ENCODE peak calls at places on chromosomes 5 and 9, in six cellular contexts. One of them, this sample, is unnamed.

GRCh38 chr5:153658151-153658550 is 167.7 kb downstream of the GRIA1 start:
- DNase-seq in neural progenitor cell: peak; percentile 71
- DNase-seq in fibroblast of mammary gland: no peak
- DNase-seq in breast epithelium: no peak
- DNase-seq in Jurkat, Clone E6-1: no peak
- DNase-seq in ovary: no peak
- DNase-seq in this sample: no peak

GRCh38 chr5:75656311-75657003 is 45.2 kb downstream of the ANKDD1B start:
- DNase-seq in neural progenitor cell: no peak
- DNase-seq in fibroblast of mammary gland: peak; percentile 43
- DNase-seq in breast epithelium: no peak
- DNase-seq in Jurkat, Clone E6-1: no peak
- DNase-seq in ovary: peak; percentile 31
- DNase-seq in this sample: no peak

GRCh38 chr9:3006917-3007316 is 163.0 kb upstream of the PUM3 start:
- DNase-seq in neural progenitor cell: no peak
- DNase-seq in fibroblast of mammary gland: no peak
- DNase-seq in breast epithelium: no peak
- DNase-seq in Jurkat, Clone E6-1: no peak
- DNase-seq in ovary: no peak
- DNase-seq in this sample: no peak

GRCh38 chr5:35781181-35781580 is 75.5 kb upstream of the IL7R start:
- DNase-seq in neural progenitor cell: no peak
- DNase-seq in fibroblast of mammary gland: no peak
- DNase-seq in breast epithelium: no peak
- DNase-seq in Jurkat, Clone E6-1: no peak
- DNase-seq in ovary: no peak
- DNase-seq in this sample: no peak

GRCh38 chr9:70947086-70947485 is 174.3 kb downstream of the TRPM3 start:
- DNase-seq in neural progenitor cell: no peak
- DNase-seq in fibroblast of mammary gland: peak; percentile 42
- DNase-seq in breast epithelium: no peak
- DNase-seq in Jurkat, Clone E6-1: no peak
- DNase-seq in ovary: no peak
- DNase-seq in this sample: no peak

GRCh38 chr9:69715096-69715495 is 42.9 kb upstream of the APBA1 start:
- DNase-seq in neural progenitor cell: no peak
- DNase-seq in fibroblast of mammary gland: no peak
- DNase-seq in breast epithelium: no peak
- DNase-seq in Jurkat, Clone E6-1: no peak
- DNase-seq in ovary: no peak
- DNase-seq in this sample: no peak

GRCh38 chr9:123834907-123835562 is 94.9 kb downstream of the DENND1A start:
- DNase-seq in neural progenitor cell: peak; percentile 26
- DNase-seq in fibroblast of mammary gland: no peak
- DNase-seq in breast epithelium: no peak
- DNase-seq in Jurkat, Clone E6-1: peak; percentile 14
- DNase-seq in ovary: no peak
- DNase-seq in this sample: no peak

GRCh38 chr9:21081999-21082398 is 4.3 kb upstream of the IFNB1 start:
- DNase-seq in neural progenitor cell: no peak
- DNase-seq in fibroblast of mammary gland: no peak
- DNase-seq in breast epithelium: no peak
- DNase-seq in Jurkat, Clone E6-1: peak; percentile 88
- DNase-seq in ovary: no peak
- DNase-seq in this sample: no peak

GRCh38 chr5:170347022-170347421 is 42.1 kb downstream of the KCNMB1 start:
- DNase-seq in neural progenitor cell: no peak
- DNase-seq in fibroblast of mammary gland: no peak
- DNase-seq in breast epithelium: no peak
- DNase-seq in Jurkat, Clone E6-1: no peak
- DNase-seq in ovary: no peak
- DNase-seq in this sample: no peak

GRCh38 chr9:120713257-120714087 is 798 bp downstream of the MEGF9 start:
- DNase-seq in neural progenitor cell: peak; percentile 18
- DNase-seq in fibroblast of mammary gland: no peak
- DNase-seq in breast epithelium: no peak
- DNase-seq in Jurkat, Clone E6-1: no peak
- DNase-seq in ovary: peak; percentile 62
- DNase-seq in this sample: peak; percentile 75

GRCh38 chr9:120712539-120713031 is 1.7 kb downstream of the MEGF9 start:
- DNase-seq in neural progenitor cell: peak; percentile 16
- DNase-seq in fibroblast of mammary gland: no peak
- DNase-seq in breast epithelium: no peak
- DNase-seq in Jurkat, Clone E6-1: no peak
- DNase-seq in ovary: no peak
- DNase-seq in this sample: no peak

GRCh38 chr9:120710110-120710981 is 3.9 kb downstream of the MEGF9 start:
- DNase-seq in neural progenitor cell: peak; percentile 28
- DNase-seq in fibroblast of mammary gland: peak; percentile 67
- DNase-seq in breast epithelium: no peak
- DNase-seq in Jurkat, Clone E6-1: no peak
- DNase-seq in ovary: no peak
- DNase-seq in this sample: no peak

GRCh38 chr9:120711841-120712538 is 2.3 kb downstream of the MEGF9 start:
- DNase-seq in neural progenitor cell: no peak
- DNase-seq in fibroblast of mammary gland: peak; percentile 30
- DNase-seq in breast epithelium: no peak
- DNase-seq in Jurkat, Clone E6-1: no peak
- DNase-seq in ovary: no peak
- DNase-seq in this sample: no peak

DNA sequence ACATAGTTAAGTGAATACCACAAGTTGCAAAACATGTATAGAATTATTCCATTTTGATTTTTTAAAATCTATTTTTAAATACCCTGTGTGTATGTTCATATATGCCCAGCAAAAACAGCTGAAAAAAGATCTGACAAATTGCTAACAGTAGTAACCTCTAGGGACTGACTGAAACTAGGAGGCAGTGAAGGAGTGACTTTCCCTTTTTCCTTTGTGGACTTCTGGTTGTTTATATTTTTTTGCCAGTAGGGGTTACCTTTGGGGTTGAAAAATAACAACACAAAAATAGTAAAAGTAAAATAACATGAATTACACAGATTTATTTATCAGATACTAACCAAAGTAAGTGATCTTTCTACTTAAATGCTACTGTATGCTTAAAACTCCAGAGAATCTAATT is 2.9 kb downstream of the MEGF9 start:
- DNase-seq in neural progenitor cell: no peak
- DNase-seq in fibroblast of mammary gland: peak; percentile 19
- DNase-seq in breast epithelium: no peak
- DNase-seq in Jurkat, Clone E6-1: no peak
- DNase-seq in ovary: no peak
- DNase-seq in this sample: no peak
- H3K4me3 ChIP-seq in neural progenitor cell: no peak overlapping the region
- H3K4me3 ChIP-seq in fibroblast of mammary gland: no peak overlapping the region
- H3K4me3 ChIP-seq in breast epithelium: no peak overlapping the region
- H3K4me3 ChIP-seq in Jurkat, Clone E6-1: no peak overlapping the region
- H3K4me3 ChIP-seq in ovary: no peak overlapping the region
- H3K4me3 ChIP-seq in this sample: peak overlapping the region; percentile 84

GRCh38 chr5:159415301-159415937 is 85.1 kb upstream of the IL12B start:
- DNase-seq in neural progenitor cell: no peak
- DNase-seq in fibroblast of mammary gland: peak; percentile 25
- DNase-seq in breast epithelium: no peak
- DNase-seq in Jurkat, Clone E6-1: no peak
- DNase-seq in ovary: no peak
- DNase-seq in this sample: no peak
- H3K4me3 ChIP-seq in neural progenitor cell: no peak overlapping the region
- H3K4me3 ChIP-seq in fibroblast of mammary gland: no peak overlapping the region
- H3K4me3 ChIP-seq in breast epithelium: peak overlapping the region; percentile 20
- H3K4me3 ChIP-seq in Jurkat, Clone E6-1: no peak overlapping the region
- H3K4me3 ChIP-seq in ovary: no peak overlapping the region
- H3K4me3 ChIP-seq in this sample: no peak overlapping the region

DNA sequence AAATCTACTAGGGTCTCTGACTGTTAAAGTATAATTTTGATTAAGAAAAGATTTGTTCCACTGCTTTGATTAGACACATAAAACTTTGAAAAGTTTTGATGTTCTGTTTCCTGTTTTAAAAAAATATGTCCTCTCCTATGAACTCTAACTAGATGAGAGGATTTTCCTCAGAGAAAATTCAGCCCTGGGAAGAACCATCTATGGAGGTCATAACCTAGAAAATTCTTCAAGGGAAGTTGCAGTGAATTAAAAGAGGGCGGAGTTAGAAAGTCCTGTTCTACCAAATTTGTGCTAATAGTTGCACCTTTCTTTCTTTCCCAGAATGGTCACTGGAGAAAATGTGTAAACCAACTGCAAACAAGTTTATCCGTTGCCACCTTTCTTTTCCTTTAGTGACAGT is 27.7 kb downstream of the PIK3R1 start:
- DNase-seq in neural progenitor cell: no peak
- DNase-seq in fibroblast of mammary gland: no peak
- DNase-seq in breast epithelium: no peak
- DNase-seq in Jurkat, Clone E6-1: no peak
- DNase-seq in ovary: no peak
- DNase-seq in this sample: no peak
- H3K4me3 ChIP-seq in neural progenitor cell: no peak overlapping the region
- H3K4me3 ChIP-seq in fibroblast of mammary gland: no peak overlapping the region
- H3K4me3 ChIP-seq in breast epithelium: no peak overlapping the region
- H3K4me3 ChIP-seq in Jurkat, Clone E6-1: no peak overlapping the region
- H3K4me3 ChIP-seq in ovary: no peak overlapping the region
- H3K4me3 ChIP-seq in this sample: no peak overlapping the region

GRCh38 chr5:148172377-148172776 is 4.0 kb downstream of the SPINK14 start:
- DNase-seq in neural progenitor cell: no peak
- DNase-seq in fibroblast of mammary gland: no peak
- DNase-seq in breast epithelium: no peak
- DNase-seq in Jurkat, Clone E6-1: no peak
- DNase-seq in ovary: no peak
- DNase-seq in this sample: no peak
- H3K4me3 ChIP-seq in neural progenitor cell: no peak overlapping the region
- H3K4me3 ChIP-seq in fibroblast of mammary gland: no peak overlapping the region
- H3K4me3 ChIP-seq in breast epithelium: no peak overlapping the region
- H3K4me3 ChIP-seq in Jurkat, Clone E6-1: no peak overlapping the region
- H3K4me3 ChIP-seq in ovary: no peak overlapping the region
- H3K4me3 ChIP-seq in this sample: no peak overlapping the region

DNA sequence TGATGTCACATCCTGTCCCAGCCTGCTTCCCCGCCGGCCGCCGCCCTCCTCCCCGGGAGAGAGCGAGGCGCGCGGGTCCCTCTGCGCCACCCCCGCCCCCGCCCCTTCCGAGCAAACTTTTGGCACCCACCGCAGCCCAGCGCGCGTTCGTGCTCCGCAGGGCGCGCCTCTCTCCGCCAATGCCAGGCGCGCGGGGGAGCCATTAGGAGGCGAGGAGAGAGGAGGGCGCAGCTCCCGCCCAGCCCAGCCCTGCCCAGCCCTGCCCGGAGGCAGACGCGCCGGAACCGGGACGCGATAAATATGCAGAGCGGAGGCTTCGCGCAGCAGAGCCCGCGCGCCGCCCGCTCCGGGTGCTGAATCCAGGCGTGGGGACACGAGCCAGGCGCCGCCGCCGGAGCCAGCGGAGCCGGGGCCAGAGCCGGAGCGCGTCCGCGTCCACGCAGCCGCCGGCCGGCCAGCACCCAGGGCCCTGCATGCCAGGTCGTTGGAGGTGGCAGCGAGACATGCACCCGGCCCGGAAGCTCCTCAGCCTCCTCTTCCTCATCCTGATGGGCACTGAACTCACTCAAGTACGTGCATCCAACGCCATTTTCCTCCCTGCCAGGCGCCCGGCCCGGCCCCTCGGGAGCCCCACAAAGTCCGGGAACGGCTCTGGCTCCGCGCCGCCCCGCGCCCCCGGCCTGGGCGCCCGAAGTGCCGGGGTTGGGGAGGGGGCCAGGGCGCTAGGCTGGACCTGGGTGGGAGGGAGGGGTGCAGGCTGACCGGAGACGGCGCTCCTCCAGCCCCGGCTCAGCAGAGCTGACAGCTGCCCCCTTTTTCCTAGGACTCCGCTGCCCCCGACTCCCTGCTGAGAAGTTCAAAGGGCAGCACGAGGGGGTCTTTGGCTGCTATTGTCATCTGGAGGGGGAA is 12.0 kb upstream of the OLFM1 start:
- DNase-seq in neural progenitor cell: peak; percentile 80
- DNase-seq in fibroblast of mammary gland: peak; percentile 17
- DNase-seq in breast epithelium: peak; percentile 54
- DNase-seq in Jurkat, Clone E6-1: no peak
- DNase-seq in ovary: peak; percentile 60
- DNase-seq in this sample: peak; percentile 82
- H3K4me3 ChIP-seq in neural progenitor cell: peak overlapping the region; percentile 74
- H3K4me3 ChIP-seq in fibroblast of mammary gland: no peak overlapping the region
- H3K4me3 ChIP-seq in breast epithelium: peak overlapping the region; percentile 65
- H3K4me3 ChIP-seq in Jurkat, Clone E6-1: no peak overlapping the region
- H3K4me3 ChIP-seq in ovary: peak overlapping the region; percentile 30
- H3K4me3 ChIP-seq in this sample: peak overlapping the region; percentile 60

GRCh38 chr5:180332051-180332517 is 21.1 kb downstream of the GFPT2 start:
- DNase-seq in neural progenitor cell: peak; percentile 80
- DNase-seq in fibroblast of mammary gland: peak; percentile 57
- DNase-seq in breast epithelium: no peak
- DNase-seq in Jurkat, Clone E6-1: no peak
- DNase-seq in ovary: no peak
- DNase-seq in this sample: no peak
- H3K4me3 ChIP-seq in neural progenitor cell: peak overlapping the region; percentile 13
- H3K4me3 ChIP-seq in fibroblast of mammary gland: no peak overlapping the region
- H3K4me3 ChIP-seq in breast epithelium: no peak overlapping the region
- H3K4me3 ChIP-seq in Jurkat, Clone E6-1: no peak overlapping the region
- H3K4me3 ChIP-seq in ovary: no peak overlapping the region
- H3K4me3 ChIP-seq in this sample: no peak overlapping the region

DNA sequence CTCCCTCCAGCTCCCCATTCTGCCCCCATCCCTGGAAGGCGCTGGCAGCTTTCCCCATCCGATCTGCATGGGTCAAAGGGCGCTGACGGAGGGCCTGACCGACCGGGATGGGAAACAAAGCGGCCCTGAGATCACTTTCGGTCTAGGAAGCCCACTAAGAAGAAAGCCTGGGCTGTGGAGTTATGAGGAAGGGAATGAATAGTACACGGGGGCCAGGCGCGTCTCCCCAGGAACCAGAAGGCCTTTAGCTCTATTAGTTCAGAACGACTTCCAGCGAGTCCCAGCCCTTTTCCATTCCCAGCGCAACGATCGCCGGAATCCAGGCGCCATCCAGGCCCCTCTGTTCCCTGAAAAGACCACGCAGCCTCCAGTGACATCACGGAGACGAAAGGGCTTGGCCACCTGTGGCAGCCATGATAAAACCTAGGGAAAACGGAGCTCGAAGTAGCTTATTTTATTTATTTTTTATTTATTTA is 70.1 kb upstream of the CCDC180 start:
- DNase-seq in neural progenitor cell: peak; percentile 57
- DNase-seq in fibroblast of mammary gland: no peak
- DNase-seq in breast epithelium: no peak
- DNase-seq in Jurkat, Clone E6-1: no peak
- DNase-seq in ovary: peak; percentile 28
- DNase-seq in this sample: no peak
- H3K4me3 ChIP-seq in neural progenitor cell: peak overlapping the region; percentile 51
- H3K4me3 ChIP-seq in fibroblast of mammary gland: peak overlapping the region; percentile 75
- H3K4me3 ChIP-seq in breast epithelium: peak overlapping the region; percentile 74
- H3K4me3 ChIP-seq in Jurkat, Clone E6-1: peak overlapping the region; percentile 63
- H3K4me3 ChIP-seq in ovary: peak overlapping the region; percentile 46
- H3K4me3 ChIP-seq in this sample: peak overlapping the region; percentile 71

GRCh38 chr9:107249665-107250285 is 33.3 kb upstream of the RAD23B start:
- DNase-seq in neural progenitor cell: no peak
- DNase-seq in fibroblast of mammary gland: peak; percentile 38
- DNase-seq in breast epithelium: no peak
- DNase-seq in Jurkat, Clone E6-1: no peak
- DNase-seq in ovary: no peak
- DNase-seq in this sample: no peak

GRCh38 chr9:107246259-107247254 is 36.5 kb upstream of the RAD23B start:
- DNase-seq in neural progenitor cell: peak; percentile 68
- DNase-seq in fibroblast of mammary gland: peak; percentile 32
- DNase-seq in breast epithelium: no peak
- DNase-seq in Jurkat, Clone E6-1: peak; percentile 37
- DNase-seq in ovary: no peak
- DNase-seq in this sample: no peak

GRCh38 chr9:107249131-107249533 is 33.9 kb upstream of the RAD23B start:
- DNase-seq in neural progenitor cell: peak; percentile 7
- DNase-seq in fibroblast of mammary gland: no peak
- DNase-seq in breast epithelium: no peak
- DNase-seq in Jurkat, Clone E6-1: no peak
- DNase-seq in ovary: no peak
- DNase-seq in this sample: no peak

GRCh38 chr9:107251756-107252322 is 31.2 kb upstream of the RAD23B start:
- DNase-seq in neural progenitor cell: no peak
- DNase-seq in fibroblast of mammary gland: peak; percentile 97
- DNase-seq in breast epithelium: no peak
- DNase-seq in Jurkat, Clone E6-1: no peak
- DNase-seq in ovary: peak; percentile 30
- DNase-seq in this sample: no peak

GRCh38 chr9:107248714-107249113 is 34.4 kb upstream of the RAD23B start:
- DNase-seq in neural progenitor cell: no peak
- DNase-seq in fibroblast of mammary gland: no peak
- DNase-seq in breast epithelium: no peak
- DNase-seq in Jurkat, Clone E6-1: no peak
- DNase-seq in ovary: no peak
- DNase-seq in this sample: no peak
- H3K4me3 ChIP-seq in neural progenitor cell: no peak overlapping the region
- H3K4me3 ChIP-seq in fibroblast of mammary gland: no peak overlapping the region
- H3K4me3 ChIP-seq in breast epithelium: no peak overlapping the region
- H3K4me3 ChIP-seq in Jurkat, Clone E6-1: no peak overlapping the region
- H3K4me3 ChIP-seq in ovary: no peak overlapping the region
- H3K4me3 ChIP-seq in this sample: no peak overlapping the region